ENCODE peak calls at places on chromosomes 4 and X, in six cellular contexts. H is AG04450, K is NCI-H2081, O is NCI-H748 treated with DMSO at 0.1 percent for 48 hours, L is aorta, T is GM20000. B is an unnamed sample.

GRCh38 chrX:49999048-49999447 is 76.7 kb downstream of the CLCN5 start:
- DNase-seq in H (no peak), K (no peak), O (no peak), L (no peak), T (no peak), B (no peak)

GRCh38 chr4:37734989-37735388 is 48.8 kb upstream of the RELL1 start:
- DNase-seq in H (no peak), K (no peak), O (no peak), L (no peak), T (no peak), B (no peak)

GRCh38 chr4:170227928-170228327 is 138.2 kb upstream of the AADAT start:
- DNase-seq in H (no peak), K (no peak), O (no peak), L (no peak), T (no peak), B (no peak)

GRCh38 chrX:25191403-25191802 is 175.6 kb upstream of the ARX start:
- DNase-seq in H (no peak), K (no peak), O (no peak), L (no peak), T (no peak), B (no peak)

GRCh38 chr4:124941267-124941666 is 228.7 kb upstream of the ANKRD50 start:
- DNase-seq in H (no peak), K (no peak), O (no peak), L (no peak), T (no peak), B (no peak)

GRCh38 chr4:185142563-185142910 is 529 bp upstream of the SLC25A4 start:
- DNase-seq in H (no peak), K (peak), O (no peak), L (no peak), T (no peak), B (no peak)

GRCh38 chr4:67122029-67122428 is 423.3 kb downstream of the CENPC start:
- DNase-seq in H (no peak), K (peak), O (no peak), L (no peak), T (no peak), B (no peak)

GRCh38 chr4:56311299-56311975 is 75.9 kb downstream of the AASDH start:
- DNase-seq in H (no peak), K (no peak), O (no peak), L (no peak), T (no peak), B (no peak)

GRCh38 chr4:19803406-19803805 is 448.3 kb upstream of the SLIT2 start:
- DNase-seq in H (no peak), K (no peak), O (no peak), L (no peak), T (no peak), B (no peak)

GRCh38 chrX:1661048-1661921 is 46.4 kb downstream of the ASMT start:
- DNase-seq in H (no peak), K (no peak), O (no peak), L (peak), T (peak), B (peak)

GRCh38 chr4:183960021-183960420 is 54.9 kb downstream of the STOX2 start:
- DNase-seq in H (peak), K (peak), O (peak), L (no peak), T (no peak), B (no peak)